ENCODE peak calls at places on chromosome 16, in five cellular contexts. H is HFF-Myc, N is neural progenitor cell, Y is left ventricle myocardium inferior, F is nephron progenitor cell. O is an unnamed sample.

GRCh38 chr16:813204-813915 is 12.8 kb upstream of the GNG13 start:
- DNase-seq in N (peak; percentile 86), H (no peak), F (peak; percentile 81), Y (peak; percentile 46), O (peak; percentile 84)

GRCh38 chr16:64580558-64580957 is 541.3 kb downstream of the CDH11 start:
- DNase-seq in F (no peak), H (no peak), Y (no peak), N (no peak), O (no peak)

GRCh38 chr16:56603589-56603988 is 4.8 kb upstream of the MT2A start:
- DNase-seq in N (peak; percentile 54), F (no peak), H (no peak), Y (peak; percentile 44), O (no peak)

GRCh38 chr16:4744758-4745569 is 10.6 kb downstream of the DNAAF8 start:
- DNase-seq in H (no peak), N (no peak), F (no peak), Y (no peak), O (no peak)

GRCh38 chr16:70750893-70751467 is 50.0 kb downstream of the VAC14 start:
- DNase-seq in N (no peak), F (no peak), H (no peak), Y (peak; percentile 76), O (no peak)

GRCh38 chr16:31225193-31225592 is 8.3 kb upstream of the PYDC1 start:
- DNase-seq in H (no peak), F (no peak), Y (no peak), N (no peak), O (no peak)

GRCh38 chr16:77211880-77212735 is 12.9 kb downstream of the SYCE1L start:
- DNase-seq in N (peak; percentile 83), H (no peak), F (peak; percentile 75), Y (peak; percentile 38), O (peak; percentile 95)

GRCh38 chr16:85207357-85207921 is 95.2 kb upstream of the CIBAR2 start:
- DNase-seq in N (no peak), H (no peak), F (no peak), Y (no peak), O (no peak)

GRCh38 chr16:11977206-11978041 is 890 bp downstream of the SNX29 start:
- DNase-seq in N (peak; percentile 35), F (no peak), Y (no peak), H (no peak), O (no peak)

GRCh38 chr16:74829637-74830036 is 55.0 kb upstream of the FA2H start:
- DNase-seq in H (no peak), Y (no peak), F (no peak), N (no peak), O (no peak)

GRCh38 chr16:31868701-31869167 is 4.9 kb upstream of the ZNF267 start:
- DNase-seq in F (peak; percentile 83), N (peak; percentile 80), Y (peak; percentile 72), H (peak; percentile 37), O (peak; percentile 84)

GRCh38 chr16:76527244-76527643 is 250.0 kb downstream of the CNTNAP4 start:
- DNase-seq in H (no peak), Y (no peak), N (no peak), F (no peak), O (no peak)

GRCh38 chr16:8375208-8375607 is 215.1 kb downstream of the TMEM114 start:
- DNase-seq in F (no peak), N (no peak), H (no peak), Y (no peak), O (no peak)

GRCh38 chr16:8376430-8376829 is 213.9 kb downstream of the TMEM114 start:
- DNase-seq in N (no peak), F (no peak), H (no peak), Y (no peak), O (no peak)

GRCh38 chr16:8374586-8374985 is 215.7 kb downstream of the TMEM114 start:
- DNase-seq in N (no peak), H (no peak), Y (no peak), F (no peak), O (no peak)

GRCh38 chr16:8372141-8372540 is 218.2 kb downstream of the TMEM114 start:
- DNase-seq in F (no peak), N (no peak), H (no peak), Y (no peak), O (no peak)

DNA sequence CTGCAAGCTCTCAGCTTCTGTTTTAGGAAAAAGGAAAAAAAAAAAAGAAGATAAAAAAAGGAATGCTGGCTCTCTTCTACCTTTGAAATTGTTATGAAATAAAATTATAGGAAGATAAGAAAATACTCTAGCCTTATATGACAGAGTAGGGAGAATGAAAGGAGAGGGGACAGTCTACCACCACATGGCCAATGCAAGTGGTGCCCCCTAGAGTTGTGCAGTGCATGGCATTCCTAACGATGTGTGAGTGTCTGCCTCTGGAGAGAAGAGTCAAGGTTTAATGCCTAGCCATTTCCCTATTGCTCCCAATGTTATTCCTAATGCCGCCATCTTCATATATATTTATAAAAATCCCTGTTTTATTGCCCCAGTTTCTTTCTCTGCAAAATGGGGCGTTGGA is 216.3 kb downstream of the TMEM114 start:
- DNase-seq in N (no peak), H (no peak), F (no peak), Y (no peak), O (no peak)
- TF ChIP-seq CTCF in N (peak; percentile 51), H (no peak), F (no peak), Y (no peak), O (no peak)

GRCh38 chr16:88844412-88845118 is 12.2 kb downstream of the GALNS start:
- DNase-seq in Y (no peak), F (no peak), N (peak; percentile 17), H (no peak), O (no peak)
- TF ChIP-seq CTCF in Y (no peak), F (peak; percentile 18), N (peak; percentile 30), H (peak; percentile 29), O (peak; percentile 19)

GRCh38 chr16:28882476-28883180 is 4.3 kb downstream of the ATP2A1 start:
- DNase-seq in Y (no peak), H (no peak), N (no peak), F (peak; percentile 71), O (no peak)
- TF ChIP-seq CTCF in Y (no peak), H (no peak), N (no peak), F (no peak), O (no peak)

GRCh38 chr16:30155188-30155587 is 28.2 kb upstream of the CORO1A start:
- DNase-seq in F (no peak), N (no peak), Y (no peak), H (no peak), O (no peak)
- TF ChIP-seq CTCF in F (no peak), N (no peak), Y (no peak), H (no peak), O (no peak)

GRCh38 chr16:88747588-88748301 is 37.3 kb downstream of the PIEZO1 start:
- DNase-seq in N (no peak), F (no peak), H (no peak), Y (no peak), O (no peak)
- TF ChIP-seq CTCF in N (peak; percentile 26), F (no peak), H (peak; percentile 48), Y (no peak), O (no peak)

DNA sequence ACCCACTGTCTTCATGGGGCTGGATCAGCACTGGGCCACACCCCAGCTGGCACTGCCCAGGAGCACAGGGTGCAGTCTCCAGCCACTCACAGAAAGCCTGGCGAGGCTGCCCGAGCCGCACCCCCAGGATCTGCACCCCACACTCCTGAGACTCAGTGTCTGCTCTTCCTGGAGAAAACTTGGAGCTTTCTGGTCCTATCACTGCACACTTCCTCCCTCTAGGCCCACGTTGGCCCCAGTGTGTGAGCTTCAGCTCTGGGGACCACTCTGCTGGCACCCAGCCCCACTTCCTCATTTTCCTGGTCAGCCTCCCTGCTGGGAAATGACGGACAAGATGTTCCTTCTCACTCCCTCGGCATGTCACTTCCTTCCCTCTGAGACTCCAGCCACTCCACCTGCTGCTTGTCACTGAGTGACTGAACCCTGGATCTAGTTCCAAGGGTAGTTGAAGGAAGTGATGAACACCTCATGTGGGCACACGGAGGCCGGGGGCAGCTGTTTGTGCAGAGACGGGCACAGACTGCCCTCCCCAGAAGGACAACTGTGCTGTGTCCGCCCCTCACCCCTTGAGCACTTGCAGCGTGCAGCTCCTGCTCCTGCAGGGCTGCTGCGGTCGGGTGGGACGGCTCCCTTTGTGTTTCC is 29.0 kb downstream of the ZC3H18 start:
- DNase-seq in N (no peak), F (no peak), H (no peak), Y (peak; percentile 88), O (no peak)
- TF ChIP-seq CTCF in N (no peak), F (no peak), H (no peak), Y (no peak), O (no peak)

DNA sequence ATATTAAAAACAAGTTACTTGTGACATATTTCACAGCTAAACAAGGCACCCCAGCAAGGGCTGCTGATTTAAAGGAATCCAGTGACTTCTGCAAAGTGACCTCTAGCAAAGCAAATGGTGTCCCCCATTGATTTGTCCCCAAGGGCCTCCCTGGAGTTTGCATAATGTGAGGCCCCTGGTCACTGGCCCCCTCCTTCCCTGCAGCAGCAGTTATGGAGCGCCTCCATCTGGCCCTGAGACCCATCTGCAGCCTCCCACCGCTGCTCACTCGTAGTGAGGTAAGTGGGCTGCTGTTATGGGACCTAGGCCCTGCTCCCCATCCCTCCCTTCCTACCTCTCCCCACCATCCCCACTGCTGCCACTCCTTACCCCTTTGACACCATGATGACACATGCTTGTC is 19.6 kb upstream of the EEF2K start:
- DNase-seq in F (peak; percentile 27), Y (no peak), H (no peak), N (peak; percentile 73), O (peak; percentile 55)
- TF ChIP-seq CTCF in F (no peak), Y (no peak), H (peak; percentile 34), N (peak; percentile 66), O (peak; percentile 12)

DNA sequence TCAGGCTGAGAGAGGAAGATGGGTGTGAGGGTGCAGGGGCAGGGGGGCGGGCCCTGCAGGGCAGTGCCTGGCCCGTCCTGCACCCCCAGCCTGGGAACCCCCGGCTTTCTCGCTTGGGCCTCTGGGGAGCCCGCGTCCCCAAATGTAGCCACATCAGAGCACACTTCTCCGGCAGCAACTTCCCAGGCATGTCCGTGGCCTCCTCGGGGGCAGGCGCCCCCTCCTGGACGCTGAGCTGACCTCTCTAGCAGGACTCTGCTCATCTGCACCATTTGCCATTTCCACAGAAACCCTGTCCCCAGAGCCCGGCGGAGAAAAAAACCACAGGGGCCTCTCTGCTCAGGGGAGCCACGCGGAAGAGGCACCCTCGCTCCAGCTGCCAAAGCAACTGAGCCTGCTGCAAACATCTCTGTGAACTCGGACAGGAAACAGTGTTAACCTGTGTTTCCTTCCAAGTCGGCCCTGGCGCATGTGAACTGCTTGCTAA is 63.4 kb downstream of the KLHDC4 start:
- DNase-seq in N (peak; percentile 79), H (no peak), F (peak; percentile 67), Y (no peak), O (peak; percentile 80)
- TF ChIP-seq CTCF in N (peak; percentile 75), H (peak; percentile 61), F (peak; percentile 58), Y (peak; percentile 51), O (peak; percentile 67)

O was measured in glutamatergic neuron.